ENCODE peak calls at places on chromosome 21, in four cellular contexts. X is H9, C is mesendoderm, T is H1. P is an unnamed sample.

GRCh38 chr21:38922474-38922873 is 116.7 kb downstream of the ETS2 start:
- DNase-seq in X (no peak), C (no peak), T (no peak), P (no peak)

GRCh38 chr21:34625194-34625593 is 10.3 kb upstream of the RCAN1 start:
- DNase-seq in X (no peak), C (no peak), T (no peak), P (no peak)

GRCh38 chr21:44057960-44058651 is 46.0 kb downstream of the TRAPPC10 start:
- DNase-seq in X (no peak), C (no peak), T (no peak), P (peak)

GRCh38 chr21:35239811-35240219 is 190.7 kb upstream of the RUNX1 start:
- DNase-seq in X (no peak), C (no peak), T (no peak), P (no peak)

GRCh38 chr21:35217504-35218060 is 168.5 kb upstream of the RUNX1 start:
- DNase-seq in X (peak), C (peak), T (peak), P (peak)

GRCh38 chr21:35927262-35927661 is 133.1 kb downstream of the SETD4 start:
- DNase-seq in X (no peak), C (no peak), T (no peak), P (no peak)

GRCh38 chr21:33801424-33802405 is 113.9 kb downstream of the ATP5PO start:
- DNase-seq in X (no peak), C (peak), T (no peak), P (peak)

GRCh38 chr21:41359289-41359688 is 2.5 kb upstream of the MX2 start:
- DNase-seq in X (peak), C (peak), T (no peak), P (no peak)

GRCh38 chr21:35940074-35940927 is 120.0 kb downstream of the SETD4 start:
- DNase-seq in X (peak), C (peak), T (no peak), P (peak)

GRCh38 chr21:23471877-23472276 is 2135.4 kb downstream of the MRPL39 start:
- DNase-seq in X (no peak), C (no peak), T (no peak), P (no peak)

GRCh38 chr21:38422067-38422466 is 76.2 kb downstream of the ERG start:
- DNase-seq in X (no peak), C (no peak), T (no peak), P (no peak)

GRCh38 chr21:37582613-37583012 is 216.0 kb downstream of the DYRK1A start:
- DNase-seq in X (no peak), C (peak), T (no peak), P (peak)

GRCh38 chr21:41325138-41325537 is 8.5 kb downstream of the FAM3B start:
- DNase-seq in X (no peak), C (no peak), T (no peak), P (no peak)

GRCh38 chr21:43944757-43945156 is 67.4 kb upstream of the TRAPPC10 start:
- DNase-seq in X (no peak), C (no peak), T (no peak), P (no peak)

GRCh38 chr21:29335720-29336119 is 37.0 kb downstream of the BACH1 start:
- DNase-seq in X (no peak), C (no peak), T (no peak), P (peak)

GRCh38 chr21:36610201-36610600 is 88.7 kb upstream of the SIM2 start:
- DNase-seq in X (no peak), C (no peak), T (no peak), P (peak)

GRCh38 chr21:35005077-35005476 is 44.0 kb downstream of the RUNX1 start:
- DNase-seq in X (no peak), C (no peak), T (no peak), P (peak)

GRCh38 chr21:33428669-33429068 is 25.5 kb downstream of the IFNGR2 start:
- DNase-seq in X (no peak), C (no peak), T (no peak), P (no peak)

GRCh38 chr21:25457411-25457810 is 149.9 kb downstream of the MRPL39 start:
- DNase-seq in X (no peak), C (no peak), T (no peak), P (peak)

GRCh38 chr21:33395866-33396265 is 7.3 kb upstream of the IFNGR2 start:
- DNase-seq in X (no peak), C (no peak), T (no peak), P (peak)

GRCh38 chr21:23014021-23014420 is 2015.8 kb downstream of the NCAM2 start:
- DNase-seq in X (no peak), C (peak), T (no peak), P (no peak)

GRCh38 chr21:37461494-37461893 is 94.9 kb downstream of the DYRK1A start:
- DNase-seq in X (no peak), C (no peak), T (no peak), P (peak)

GRCh38 chr21:29449306-29449940 is 150.7 kb downstream of the BACH1 start:
- DNase-seq in X (no peak), C (no peak), T (no peak), P (no peak)

GRCh38 chr21:25375675-25376074 is 231.6 kb downstream of the MRPL39 start:
- DNase-seq in X (no peak), C (no peak), T (no peak), P (peak)

GRCh38 chr21:37770496-37770895 is 145.8 kb downstream of the KCNJ6 start:
- DNase-seq in X (no peak), C (no peak), T (no peak), P (no peak)

GRCh38 chr21:28269173-28269572 is 723.5 kb downstream of the LTN1 start:
- DNase-seq in X (no peak), C (no peak), T (no peak), P (no peak)
- H3K56ac ChIP-seq in X (no peak), C (no peak), T (no peak), P (no peak)

DNA sequence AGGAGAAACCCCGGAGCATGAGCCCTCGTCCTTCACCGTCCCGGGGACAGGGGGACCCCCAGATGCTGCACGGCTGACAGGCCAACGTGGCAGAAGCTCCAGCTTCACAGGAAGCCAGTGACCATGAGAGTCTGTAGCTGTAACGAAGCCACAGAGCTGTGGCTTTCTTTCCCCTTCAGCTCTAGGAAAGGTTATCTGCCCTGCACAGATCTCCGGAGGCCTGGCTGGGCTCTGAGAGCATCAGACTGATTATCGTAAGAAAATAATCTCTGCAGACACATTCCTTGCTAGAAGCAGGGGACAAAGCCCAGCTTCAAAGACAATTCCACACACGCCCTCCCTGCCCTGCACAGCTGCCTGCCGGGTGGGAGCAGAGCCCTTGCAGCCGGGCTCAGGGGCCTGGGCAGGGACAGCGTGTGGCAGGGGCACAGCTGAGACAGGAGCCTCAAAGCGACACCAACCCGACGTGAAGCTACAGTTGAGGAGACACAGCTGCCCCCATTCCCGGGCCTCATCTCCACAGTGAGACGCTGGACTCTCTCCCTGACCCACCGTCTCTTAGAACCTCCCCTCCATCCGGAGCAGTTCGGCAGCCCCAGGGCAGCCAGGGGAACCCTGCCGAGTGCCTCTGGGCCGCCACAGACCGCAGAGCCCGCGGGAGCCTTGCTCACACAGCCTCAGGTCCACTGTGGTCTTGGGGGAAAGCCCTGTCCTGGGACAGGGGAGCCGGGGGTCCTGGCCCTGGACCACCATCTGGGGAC is 30.6 kb downstream of the POFUT2 start:
- DNase-seq in X (peak), C (no peak), T (no peak), P (no peak)
- H3K27ac ChIP-seq in X (no peak), C (no peak), T (no peak), P (no peak)

GRCh38 chr21:45596704-45597318 is 46.7 kb upstream of the PCBP3 start:
- DNase-seq in X (peak), C (peak), T (peak), P (peak)

GRCh38 chr21:45593162-45594022 is 50.1 kb upstream of the PCBP3 start:
- DNase-seq in X (no peak), C (no peak), T (no peak), P (no peak)

GRCh38 chr21:45598109-45598508 is 45.4 kb upstream of the PCBP3 start:
- DNase-seq in X (no peak), C (no peak), T (no peak), P (no peak)

GRCh38 chr21:45594721-45595489 is 48.6 kb upstream of the PCBP3 start:
- DNase-seq in X (no peak), C (no peak), T (no peak), P (no peak)

DNA sequence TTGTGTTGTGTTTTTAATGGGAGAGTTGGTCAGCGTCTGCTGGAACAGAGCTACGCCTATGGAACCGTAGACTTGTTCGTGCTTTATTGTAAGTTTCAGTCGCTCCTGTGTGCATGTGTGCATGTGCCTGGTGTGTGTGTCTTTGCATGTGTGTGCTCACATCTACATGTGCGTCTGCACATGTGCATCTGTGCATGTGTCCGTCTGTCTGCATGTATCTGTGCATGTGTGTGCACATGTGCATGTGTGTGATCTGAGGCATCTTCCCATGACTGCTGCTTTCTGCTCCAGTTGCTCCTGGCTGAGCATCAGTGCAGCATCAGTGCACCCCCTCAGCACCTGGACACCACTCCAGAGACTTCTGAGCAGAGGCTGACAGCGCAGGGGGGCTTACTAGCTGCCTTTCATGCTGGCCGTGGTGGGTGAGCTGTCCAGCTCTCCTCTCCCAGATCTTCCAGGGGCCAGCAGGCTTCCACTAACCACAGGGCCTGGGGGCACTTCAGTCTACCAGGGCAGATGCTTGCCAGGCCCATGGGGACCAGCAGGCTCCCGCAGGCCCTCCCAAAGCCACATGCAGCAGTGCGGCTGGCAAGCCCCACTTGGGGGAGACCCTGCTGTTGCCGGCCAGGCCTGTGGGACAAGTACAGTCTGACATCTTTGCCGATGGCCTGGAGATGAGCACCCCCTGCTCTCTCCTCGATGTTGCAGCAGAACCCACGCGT is 47.8 kb upstream of the PCBP3 start:
- DNase-seq in X (no peak), C (no peak), T (no peak), P (no peak)
- H2AK5ac ChIP-seq in X (no peak), C (no peak), T (peak), P (no peak)

GRCh38 chr21:32353002-32353711 is 39.7 kb downstream of the URB1 start:
- DNase-seq in X (no peak), C (no peak), T (no peak), P (no peak)
- H3K56ac ChIP-seq in X (no peak), C (no peak), T (no peak), P (no peak)

DNA sequence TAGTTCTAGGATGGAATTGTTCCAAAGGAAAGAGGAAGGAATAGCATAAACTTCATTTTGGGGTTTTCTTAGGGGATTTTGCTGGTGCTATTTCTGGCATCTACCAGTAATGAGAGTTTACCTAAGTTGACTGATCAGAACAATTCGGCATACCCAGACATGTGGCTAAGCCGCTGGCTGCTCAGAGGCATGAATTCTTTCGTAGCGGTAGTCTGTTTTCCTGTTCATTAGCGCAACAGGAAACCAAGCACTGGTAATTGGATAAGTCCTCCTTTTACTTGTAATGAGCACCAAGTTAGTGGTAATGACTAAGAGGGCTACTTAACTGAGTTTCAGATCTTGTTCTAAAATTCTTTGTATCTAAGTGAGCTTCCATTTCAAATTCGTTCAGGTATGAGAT is 38.6 kb downstream of the C21orf91 start:
- DNase-seq in X (no peak), C (peak), T (no peak), P (no peak)
- H3K27ac ChIP-seq in X (no peak), C (no peak), T (no peak), P (no peak)

GRCh38 chr21:16707274-16707673 is 805.6 kb upstream of the CXADR start:
- DNase-seq in X (no peak), C (no peak), T (no peak), P (no peak)

GRCh38 chr21:16713331-16714114 is 799.3 kb upstream of the CXADR start:
- DNase-seq in X (no peak), C (no peak), T (no peak), P (peak)

GRCh38 chr21:16709866-16710550 is 802.8 kb upstream of the CXADR start:
- DNase-seq in X (no peak), C (peak), T (no peak), P (peak)

GRCh38 chr21:16708431-16708830 is 804.4 kb upstream of the CXADR start:
- DNase-seq in X (no peak), C (no peak), T (no peak), P (peak)
- H2AK5ac ChIP-seq in X (no peak), C (no peak), T (no peak), P (no peak)

DNA sequence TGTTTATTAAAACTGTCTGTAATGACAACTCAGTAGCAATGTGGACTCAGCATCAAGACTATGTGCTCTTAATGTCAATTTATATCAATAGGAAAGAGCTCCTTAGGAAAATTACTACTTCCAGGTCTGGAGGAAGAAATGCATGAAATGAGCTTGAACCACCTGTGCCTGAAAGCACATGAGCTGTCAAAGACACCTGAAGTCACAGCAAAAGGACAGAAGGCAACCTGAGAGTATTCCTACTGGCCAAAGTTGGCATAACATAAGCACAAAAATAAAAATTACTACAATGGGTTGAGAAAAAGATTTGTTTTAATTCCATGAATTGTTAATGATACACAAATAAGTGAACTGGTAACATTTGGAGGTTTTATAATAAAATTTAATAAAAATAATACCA is 13.4 kb upstream of the KRTAP7-1 start:
- DNase-seq in X (no peak), C (peak), T (no peak), P (no peak)
- H3K56ac ChIP-seq in X (no peak), C (no peak), T (no peak), P (no peak)

GRCh38 chr21:42878678-42878992 is 704 bp downstream of the WDR4 start:
- DNase-seq in X (no peak), C (no peak), T (no peak), P (no peak)

GRCh38 chr21:42878993-42879787 is at the start of gene WDR4:
- DNase-seq in X (peak), C (peak), T (peak), P (peak)

GRCh38 chr21:42883921-42884320 is 4.6 kb upstream of the WDR4 start:
- DNase-seq in X (no peak), C (no peak), T (no peak), P (no peak)

DNA sequence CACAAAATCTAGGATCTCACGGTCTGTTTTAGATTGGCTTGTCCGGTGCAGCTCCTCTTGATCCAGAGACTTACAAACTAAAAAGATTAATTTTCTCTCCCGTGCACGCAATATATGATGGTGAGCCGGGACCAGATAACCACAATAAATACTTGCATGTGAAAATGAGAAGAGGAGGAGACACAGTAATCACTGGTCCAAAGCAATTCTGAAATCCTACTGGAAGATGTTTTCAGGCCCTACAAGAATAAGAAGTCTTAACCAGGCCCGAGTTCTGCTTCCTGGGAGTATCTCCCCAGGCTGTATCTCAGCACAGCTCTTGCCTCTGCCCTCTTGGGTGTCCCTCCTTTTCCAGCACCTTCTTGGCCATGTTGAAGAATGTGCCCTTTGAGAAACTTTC is 1.0 kb upstream of the WDR4 start:
- DNase-seq in X (no peak), C (no peak), T (no peak), P (no peak)
- H3K27ac ChIP-seq in X (no peak), C (no peak), T (no peak), P (no peak)

GRCh38 chr21:32186843-32187242 is 92.0 kb downstream of the MIS18A start:
- DNase-seq in X (no peak), C (no peak), T (no peak), P (no peak)

GRCh38 chr21:32184485-32184884 is 94.4 kb downstream of the MIS18A start:
- DNase-seq in X (peak), C (peak), T (no peak), P (no peak)

GRCh38 chr21:32185726-32186125 is 93.1 kb downstream of the MIS18A start:
- DNase-seq in X (no peak), C (no peak), T (no peak), P (no peak)

GRCh38 chr21:32184059-32184458 is 94.8 kb downstream of the MIS18A start:
- DNase-seq in X (no peak), C (peak), T (no peak), P (no peak)

DNA sequence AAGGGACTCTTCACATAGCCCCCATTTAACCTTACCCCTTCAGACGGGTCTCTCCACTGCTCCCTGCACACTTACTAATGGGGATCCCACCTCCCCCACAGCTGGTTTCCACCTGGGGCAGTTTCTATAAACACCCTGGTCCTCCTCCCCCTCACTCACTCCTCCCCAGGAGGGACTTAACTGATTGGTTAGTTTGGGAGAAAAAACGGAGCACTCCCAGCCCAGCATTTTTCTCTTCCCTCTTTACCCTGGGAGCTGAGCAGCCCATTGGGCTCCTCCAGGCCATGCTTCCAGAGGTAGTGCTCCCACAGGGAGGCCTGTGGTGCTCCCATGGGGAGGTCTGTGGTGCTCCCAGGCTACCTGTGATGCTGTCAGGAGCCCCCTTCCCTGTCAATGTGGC is 93.7 kb downstream of the MIS18A start:
- DNase-seq in X (no peak), C (no peak), T (no peak), P (no peak)
- H2AK5ac ChIP-seq in X (no peak), C (no peak), T (no peak), P (no peak)